ENCODE peak calls at places on chromosomes 7 and 10, in seven cellular contexts. L is tibial artery; G is CD8-positive, alpha-beta memory T cell; O is adrenal gland; X is ovary; J is CD4-positive, alpha-beta memory T cell; Z is stomach. N is an unnamed sample. For H3K4me1, the result is how much of the 10 kb centered on the place peaks cover.

GRCh38 chr10:5947471-5948207 is 29.7 kb downstream of the IL15RA start:
- DNase-seq in L (no peak), G (no peak), O (no peak), X (no peak), J (no peak), Z (no peak), N (no peak)

GRCh38 chr10:131641898-131642297 is 258.9 kb upstream of the PPP2R2D start:
- DNase-seq in L (no peak), G (no peak), O (no peak), X (no peak), J (no peak), Z (no peak), N (no peak)

GRCh38 chr10:32501906-32502305 is 56.0 kb downstream of the CCDC7 start:
- DNase-seq in L (no peak), G (no peak), O (no peak), X (no peak), J (no peak), Z (no peak), N (no peak)

GRCh38 chr10:32417906-32418547 is 27.9 kb upstream of the CCDC7 start:
- DNase-seq in L (no peak), G (no peak), O (peak), X (peak), J (no peak), Z (no peak), N (no peak)

GRCh38 chr7:14483663-14484062 is 418.9 kb downstream of the DGKB start:
- DNase-seq in L (no peak), G (no peak), O (no peak), X (no peak), J (no peak), Z (no peak), N (no peak)

GRCh38 chr7:76327610-76328009 is 25.1 kb downstream of the HSPB1 start:
- DNase-seq in L (no peak), G (no peak), O (no peak), X (no peak), J (no peak), Z (no peak), N (no peak)

GRCh38 chr7:101549734-101550133 is 79.4 kb downstream of the MYL10 start:
- DNase-seq in L (peak), G (no peak), O (peak), X (no peak), J (no peak), Z (no peak), N (no peak)

GRCh38 chr7:121531175-121532070 is 135.3 kb upstream of the FAM3C start:
- DNase-seq in L (no peak), G (no peak), O (no peak), X (no peak), J (no peak), Z (no peak), N (no peak)

GRCh38 chr7:27693794-27694193 is 31.1 kb upstream of the HIBADH start:
- DNase-seq in L (no peak), G (no peak), O (peak), X (no peak), J (no peak), Z (no peak), N (no peak)

GRCh38 chr10:42971251-42971599 is 105.6 kb upstream of the RET start:
- DNase-seq in L (no peak), G (no peak), O (no peak), X (no peak), J (no peak), Z (no peak), N (no peak)

GRCh38 chr7:138926241-138926612 is 55.0 kb downstream of the KIAA1549 start:
- DNase-seq in L (no peak), G (no peak), O (no peak), X (no peak), J (no peak), Z (no peak), N (no peak)

GRCh38 chr10:49419005-49419404 is 23.1 kb upstream of the DRGX start:
- DNase-seq in L (no peak), G (no peak), O (no peak), X (no peak), J (no peak), Z (no peak), N (no peak)

GRCh38 chr7:73827568-73828106 is 3.2 kb upstream of the CLDN4 start:
- DNase-seq in L (peak), G (no peak), O (peak), X (no peak), J (no peak), Z (peak), N (no peak)

GRCh38 chr10:94546058-94546595 is 539 bp downstream of the HELLS start:
- DNase-seq in L (no peak), G (no peak), O (no peak), X (no peak), J (no peak), Z (no peak), N (no peak)

GRCh38 chr7:102908676-102909075 is 4.1 kb upstream of the LRRC17 start:
- DNase-seq in L (no peak), G (no peak), O (no peak), X (no peak), J (no peak), Z (no peak), N (no peak)

GRCh38 chr7:126698446-126698845 is 554.3 kb downstream of the GRM8 start:
- DNase-seq in L (no peak), G (no peak), O (no peak), X (no peak), J (no peak), Z (no peak), N (no peak)

GRCh38 chr10:23094786-23095403 is 484 bp upstream of the MSRB2 start:
- DNase-seq in L (no peak), G (peak), O (no peak), X (no peak), J (no peak), Z (no peak), N (no peak)

GRCh38 chr10:44968101-44968886 is 8.7 kb downstream of the RASSF4 start:
- DNase-seq in L (peak), G (peak), O (peak), X (no peak), J (peak), Z (no peak), N (no peak)

GRCh38 chr10:102783541-102783930 is 39.8 kb downstream of the WBP1L start:
- DNase-seq in L (no peak), G (no peak), O (no peak), X (no peak), J (no peak), Z (no peak), N (no peak)

GRCh38 chr10:63935705-63936104 is 414.5 kb downstream of the REEP3 start:
- DNase-seq in L (no peak), G (no peak), O (no peak), X (no peak), J (no peak), Z (no peak), N (no peak)

GRCh38 chr10:75403144-75404022 is 1.8 kb upstream of the ZNF503 start:
- DNase-seq in L (peak), G (no peak), O (peak), X (peak), J (no peak), Z (peak), N (no peak)

GRCh38 chr10:121865554-121865953 is 62.3 kb downstream of the ATE1 start:
- DNase-seq in L (no peak), G (no peak), O (no peak), X (no peak), J (no peak), Z (no peak), N (no peak)

GRCh38 chr7:4162845-4163564 is 519.1 kb upstream of the FOXK1 start:
- DNase-seq in L (no peak), G (no peak), O (no peak), X (no peak), J (no peak), Z (no peak), N (no peak)

GRCh38 chr7:119842786-119843185 is 430.2 kb upstream of the KCND2 start:
- DNase-seq in L (no peak), G (no peak), O (no peak), X (no peak), J (no peak), Z (no peak), N (no peak)

GRCh38 chr10:28839600-28840007 is 162.3 kb downstream of the BAMBI start:
- DNase-seq in L (no peak), G (no peak), O (peak), X (peak), J (no peak), Z (peak), N (no peak)

GRCh38 chr7:1571261-1571650 is 1.4 kb upstream of the PSMG3 start:
- DNase-seq in L (no peak), G (no peak), O (no peak), X (no peak), J (no peak), Z (no peak), N (no peak)

GRCh38 chr10:19833508-19833824 is 17.2 kb downstream of the PLXDC2 start:
- DNase-seq in L (no peak), G (no peak), O (no peak), X (no peak), J (no peak), Z (no peak), N (no peak)
- H3K4me1 ChIP-seq in L (under half), G (under half), O (under half), X (under half), J (under half), Z (under half), N (under half)

GRCh38 chr7:105857009-105857952 is 19.1 kb downstream of the ATXN7L1 start:
- DNase-seq in L (no peak), G (no peak), O (no peak), X (no peak), J (peak), Z (no peak), N (no peak)

GRCh38 chr7:105851064-105851463 is 25.3 kb downstream of the ATXN7L1 start:
- DNase-seq in L (no peak), G (no peak), O (no peak), X (no peak), J (no peak), Z (no peak), N (no peak)

GRCh38 chr7:105854516-105854915 is 21.9 kb downstream of the ATXN7L1 start:
- DNase-seq in L (no peak), G (no peak), O (no peak), X (no peak), J (no peak), Z (no peak), N (no peak)

GRCh38 chr7:105849122-105849855 is 27.1 kb downstream of the ATXN7L1 start:
- DNase-seq in L (no peak), G (peak), O (no peak), X (no peak), J (peak), Z (no peak), N (peak)

GRCh38 chr7:105853931-105854419 is 22.4 kb downstream of the ATXN7L1 start:
- DNase-seq in L (no peak), G (no peak), O (no peak), X (no peak), J (no peak), Z (no peak), N (no peak)
- H3K4me3 ChIP-seq in L (peak), G (no peak), O (no peak), X (no peak), J (no peak), Z (peak), N (no peak)

DNA sequence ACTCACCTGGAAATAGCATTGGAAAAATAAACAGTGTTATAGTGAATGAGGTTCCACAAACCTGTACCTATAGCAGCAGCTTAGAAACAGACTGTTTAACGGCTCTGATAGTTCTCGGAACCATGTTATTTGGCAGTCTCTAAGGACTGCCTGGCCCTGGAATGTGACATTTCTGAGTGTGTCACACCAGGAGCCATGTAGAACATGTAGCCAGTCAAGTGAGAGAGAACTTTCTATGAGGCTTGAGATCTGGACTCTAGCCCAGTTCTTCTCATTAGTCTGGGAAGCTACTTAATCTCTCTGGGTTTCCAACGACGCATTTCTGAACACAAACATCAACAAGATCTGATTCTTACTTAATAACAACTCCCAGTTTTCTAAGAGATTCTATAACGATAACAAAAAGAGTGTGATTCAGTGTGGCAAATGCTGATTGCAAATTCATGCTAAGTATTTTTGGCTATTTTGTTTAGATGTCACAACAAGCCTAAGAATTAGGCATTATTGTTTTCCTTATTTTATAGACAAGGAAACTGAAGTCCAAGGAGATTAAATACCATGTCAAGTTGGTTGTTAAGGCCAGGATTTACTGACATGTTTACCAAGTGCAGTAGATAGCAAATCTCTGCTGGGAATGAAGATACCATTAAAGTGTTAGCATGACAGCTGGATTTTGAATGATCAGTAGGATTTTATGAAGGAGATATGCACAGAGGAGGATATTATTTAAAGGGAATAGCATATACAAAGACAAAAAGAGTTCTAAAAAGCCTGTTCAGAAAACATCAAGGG is 47.2 kb downstream of the APBB1IP start:
- DNase-seq in L (no peak), G (no peak), O (peak), X (no peak), J (no peak), Z (no peak), N (no peak)
- H3K4me1 ChIP-seq in L (under half), G (half or more), O (under half), X (under half), J (half or more), Z (under half), N (half or more)

DNA sequence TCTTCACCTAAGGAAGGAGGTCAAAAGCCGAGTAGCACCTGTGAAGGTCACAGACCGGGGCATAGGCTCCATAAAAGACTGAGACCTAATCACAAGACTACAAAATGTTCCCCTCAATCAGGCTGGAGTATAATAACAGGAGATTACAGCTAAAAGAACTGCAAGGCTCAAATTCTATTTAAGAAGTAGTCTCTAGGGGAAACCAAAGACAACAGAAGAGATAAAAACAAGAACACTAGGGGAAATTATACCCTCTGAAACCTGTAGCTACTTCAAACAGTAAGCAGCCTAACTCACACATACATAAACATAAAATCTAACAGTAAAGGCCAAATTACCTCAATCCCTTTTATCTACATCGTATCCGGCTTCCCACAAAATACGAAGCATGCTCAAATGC is 38.3 kb downstream of the LMBR1 start:
- DNase-seq in L (no peak), G (no peak), O (no peak), X (no peak), J (no peak), Z (no peak), N (no peak)
- H3K4me3 ChIP-seq in L (no peak), G (no peak), O (no peak), X (no peak), J (no peak), Z (no peak), N (no peak)

GRCh38 chr10:60427148-60427547 is 37.5 kb upstream of the ANK3 start:
- DNase-seq in L (no peak), G (no peak), O (no peak), X (no peak), J (no peak), Z (no peak), N (no peak)
- H3K4me1 ChIP-seq in L (under half), G (under half), O (under half), X (under half), J (under half), Z (under half), N (under half)

GRCh38 chr10:96276831-96277230 is 5.5 kb upstream of the BLNK start:
- DNase-seq in L (no peak), G (no peak), O (no peak), X (no peak), J (no peak), Z (no peak), N (no peak)

GRCh38 chr10:96272986-96273280 is 1.6 kb upstream of the BLNK start:
- DNase-seq in L (no peak), G (no peak), O (no peak), X (no peak), J (no peak), Z (no peak), N (no peak)

GRCh38 chr10:96279219-96279641 is 7.9 kb upstream of the BLNK start:
- DNase-seq in L (no peak), G (no peak), O (no peak), X (no peak), J (no peak), Z (no peak), N (no peak)

GRCh38 chr10:96276426-96276825 is 5.1 kb upstream of the BLNK start:
- DNase-seq in L (no peak), G (no peak), O (no peak), X (no peak), J (no peak), Z (no peak), N (no peak)

DNA sequence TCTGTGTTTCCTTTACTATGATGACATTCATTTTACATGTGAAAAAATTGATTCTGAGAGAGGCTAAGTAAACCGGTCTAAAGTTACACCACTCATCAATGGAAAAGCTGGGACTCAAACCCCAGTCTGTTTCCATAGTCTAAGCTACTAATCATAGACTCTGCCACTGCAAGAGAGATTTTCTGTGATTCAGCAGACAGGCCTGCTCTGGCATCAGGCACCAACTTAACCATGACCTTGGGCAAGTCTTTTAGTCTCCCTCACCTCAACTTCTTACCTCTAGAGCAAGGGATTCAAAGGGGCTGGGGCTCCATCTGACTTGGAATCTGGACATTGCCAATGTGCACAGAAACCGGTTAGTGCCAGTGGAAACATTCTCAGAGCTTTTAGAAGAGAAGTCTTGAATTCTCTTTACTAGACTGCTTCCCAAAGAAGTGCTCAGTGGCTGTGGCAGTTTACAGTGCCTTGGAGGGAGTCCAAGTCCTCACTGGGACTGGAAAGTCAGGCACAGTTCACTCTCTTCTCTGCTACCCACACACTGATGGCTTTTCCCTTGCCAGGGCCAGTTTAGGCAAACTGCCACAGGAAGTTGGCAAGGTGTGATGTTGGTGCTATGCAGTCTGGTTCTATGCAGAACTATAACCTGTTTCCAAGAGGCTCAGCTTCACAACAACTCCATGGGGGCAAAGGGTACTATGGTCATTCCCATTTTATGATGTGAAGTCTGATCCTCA is 4.5 kb upstream of the BLNK start:
- DNase-seq in L (no peak), G (no peak), O (no peak), X (no peak), J (no peak), Z (peak), N (no peak)
- H3K4me3 ChIP-seq in L (no peak), G (no peak), O (no peak), X (no peak), J (no peak), Z (no peak), N (no peak)

GRCh38 chr10:96687317-96688012 is 32.8 kb downstream of the PIK3AP1 start:
- DNase-seq in L (no peak), G (no peak), O (no peak), X (no peak), J (no peak), Z (no peak), N (no peak)
- H3K4me1 ChIP-seq in L (under half), G (under half), O (under half), X (under half), J (under half), Z (under half), N (under half)

DNA sequence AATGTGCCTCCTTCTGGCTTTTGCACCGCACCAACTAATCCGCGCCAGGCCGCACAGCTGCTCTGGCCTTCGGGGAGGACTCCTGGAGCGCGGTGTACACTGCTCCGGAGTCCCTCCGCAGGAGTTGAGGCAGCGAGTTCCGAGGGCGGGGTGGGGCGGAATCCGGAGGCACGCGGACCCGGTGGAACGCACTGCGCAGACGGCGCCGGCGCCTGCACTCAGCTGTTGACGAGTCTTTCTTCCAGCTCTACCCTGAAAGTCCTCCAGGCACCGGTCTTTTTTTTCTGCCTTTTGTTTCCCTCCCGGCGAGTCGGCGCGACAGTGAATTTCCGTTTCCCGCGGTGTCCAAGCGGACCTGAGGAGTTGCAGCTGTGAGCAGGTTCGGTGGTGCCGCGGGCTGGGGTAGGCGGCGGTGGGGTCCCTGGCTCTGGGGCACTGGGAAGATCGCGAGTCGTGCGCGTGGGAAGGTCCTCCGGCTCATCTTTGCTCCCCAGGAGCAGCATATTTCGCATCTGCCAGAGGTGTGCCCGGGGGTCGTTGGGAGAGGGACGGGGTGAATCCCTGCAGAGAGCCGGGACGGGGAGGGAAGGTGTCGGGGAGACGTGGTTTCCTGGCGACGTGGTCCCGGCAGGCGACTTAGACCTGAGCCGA is 44.1 kb downstream of the SFTPD start:
- DNase-seq in L (peak), G (peak), O (peak), X (peak), J (peak), Z (peak), N (no peak)
- H3K4me3 ChIP-seq in L (peak), G (peak), O (no peak), X (peak), J (peak), Z (peak), N (peak)

DNA sequence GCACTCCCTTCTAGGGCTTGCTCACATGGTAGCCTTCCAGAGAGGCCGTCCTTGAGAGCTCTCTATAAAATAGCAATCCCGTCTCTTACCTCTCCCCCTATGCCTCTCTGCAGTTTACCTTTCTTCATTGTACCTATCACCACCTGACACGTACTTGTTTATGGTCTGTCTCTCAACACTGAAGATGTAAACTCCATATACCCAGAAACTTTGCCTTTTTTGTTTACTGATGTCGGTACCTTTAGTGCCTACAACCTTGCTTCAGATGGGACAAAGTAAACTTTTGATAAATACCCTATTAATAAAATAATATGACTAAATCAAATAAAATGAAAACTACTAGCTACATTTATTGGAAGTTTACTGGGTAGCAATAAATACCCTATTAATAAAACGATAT is 220.6 kb downstream of the GPAM start:
- DNase-seq in L (no peak), G (no peak), O (no peak), X (no peak), J (no peak), Z (no peak), N (no peak)
- H3K4me1 ChIP-seq in L (under half), G (under half), O (under half), X (under half), J (under half), Z (under half), N (under half)

N was measured in effector memory CD4-positive, alpha-beta T cell.